ENCODE peak calls at places on chromosomes 12 and 14, in four cellular contexts. One of them, this sample, is unnamed.

GRCh38 chr12:107990325-107990724 is 138.8 kb upstream of the WSCD2 start:
- DNase-seq in GM12878: no peak
- DNase-seq in K562: no peak
- DNase-seq in HepG2: peak
- DNase-seq in this sample: peak

GRCh38 chr12:127496255-127496654 is 770.7 kb upstream of the TMEM132C start:
- DNase-seq in GM12878: no peak
- DNase-seq in K562: no peak
- DNase-seq in HepG2: no peak
- DNase-seq in this sample: peak

GRCh38 chr12:72453079-72453478 is 180.9 kb downstream of the TRHDE start:
- DNase-seq in GM12878: no peak
- DNase-seq in K562: no peak
- DNase-seq in HepG2: no peak
- DNase-seq in this sample: no peak

GRCh38 chr12:42786400-42786799 is 196.9 kb upstream of the PRICKLE1 start:
- DNase-seq in GM12878: no peak
- DNase-seq in K562: no peak
- DNase-seq in HepG2: no peak
- DNase-seq in this sample: no peak

GRCh38 chr14:23121401-23121800 is 2.3 kb upstream of the CEBPE start:
- DNase-seq in GM12878: no peak
- DNase-seq in K562: no peak
- DNase-seq in HepG2: no peak
- DNase-seq in this sample: no peak

GRCh38 chr14:22836301-22837058 is at the start of gene MMP14:
- DNase-seq in GM12878: no peak
- DNase-seq in K562: no peak
- DNase-seq in HepG2: no peak
- DNase-seq in this sample: peak

GRCh38 chr12:71780207-71780822 is 25.7 kb downstream of the RAB21 start:
- DNase-seq in GM12878: no peak
- DNase-seq in K562: peak
- DNase-seq in HepG2: peak
- DNase-seq in this sample: no peak

GRCh38 chr12:130476451-130476850 is 138.8 kb downstream of the PIWIL1 start:
- DNase-seq in GM12878: no peak
- DNase-seq in K562: no peak
- DNase-seq in HepG2: no peak
- DNase-seq in this sample: no peak

GRCh38 chr12:49348781-49349180 is 2.1 kb downstream of the DNAJC22 start:
- DNase-seq in GM12878: no peak
- DNase-seq in K562: no peak
- DNase-seq in HepG2: no peak
- DNase-seq in this sample: no peak

GRCh38 chr12:6956332-6956727 is 5.2 kb downstream of the PTPN6 start:
- DNase-seq in GM12878: no peak
- DNase-seq in K562: no peak
- DNase-seq in HepG2: no peak
- DNase-seq in this sample: no peak

GRCh38 chr12:119683816-119684215 is 15.9 kb downstream of the PRKAB1 start:
- DNase-seq in GM12878: no peak
- DNase-seq in K562: no peak
- DNase-seq in HepG2: peak
- DNase-seq in this sample: no peak

GRCh38 chr12:25689996-25690501 is 137.0 kb upstream of the LMNTD1 start:
- DNase-seq in GM12878: no peak
- DNase-seq in K562: no peak
- DNase-seq in HepG2: no peak
- DNase-seq in this sample: no peak
- TF ChIP-seq ETV6 in GM12878: no peak
- TF ChIP-seq ETV6 in K562: no peak
- TF ChIP-seq ETV6 in HepG2: no peak
- TF ChIP-seq ETV6 in this sample: no peak

DNA sequence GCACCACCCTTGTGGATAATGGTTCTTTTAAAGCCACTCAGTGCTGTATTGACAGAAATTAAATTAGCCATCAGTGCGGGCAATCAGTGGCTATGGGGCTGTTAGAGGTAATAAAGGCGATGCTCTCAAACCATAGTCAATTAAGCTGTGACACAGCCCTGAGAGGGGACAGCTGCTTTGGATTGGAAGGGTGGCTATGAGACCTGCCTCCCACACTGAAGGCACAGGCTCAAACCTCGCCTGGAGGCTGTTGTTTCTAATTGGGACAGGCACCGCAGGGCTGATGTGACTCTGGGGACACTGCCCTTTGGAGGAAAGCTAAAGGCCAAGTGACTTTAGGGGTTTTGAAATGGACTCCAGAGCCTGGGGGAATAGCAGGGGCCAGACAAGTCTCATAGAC is 562.2 kb downstream of the VRK1 start:
- DNase-seq in GM12878: no peak
- DNase-seq in K562: no peak
- DNase-seq in HepG2: no peak
- DNase-seq in this sample: no peak
- TF ChIP-seq USF2 in GM12878: no peak
- TF ChIP-seq USF2 in K562: no peak
- TF ChIP-seq USF2 in HepG2: no peak
- TF ChIP-seq USF2 in this sample: no peak

DNA sequence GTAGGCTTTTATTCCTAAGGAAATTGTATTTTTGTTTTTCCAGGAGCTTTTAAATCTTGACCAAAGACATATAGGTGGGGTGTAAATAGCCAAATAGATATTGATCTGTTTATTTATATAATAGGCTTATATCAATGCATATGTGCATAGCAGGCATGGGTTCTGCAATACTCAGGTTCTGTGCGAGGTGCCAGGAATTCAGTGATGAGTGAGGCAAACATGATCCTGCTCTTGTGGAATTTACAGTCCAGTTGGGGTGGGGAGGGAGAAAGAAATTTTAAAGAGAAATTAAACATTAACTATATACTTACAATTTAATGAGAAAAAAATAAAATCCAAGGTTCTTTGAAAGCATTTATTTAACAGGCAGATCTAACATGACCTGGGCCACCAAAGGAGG is 160.3 kb upstream of the HIF1A start:
- DNase-seq in GM12878: no peak
- DNase-seq in K562: no peak
- DNase-seq in HepG2: peak
- DNase-seq in this sample: no peak
- TF ChIP-seq ETV6 in GM12878: no peak
- TF ChIP-seq ETV6 in K562: no peak
- TF ChIP-seq ETV6 in HepG2: no peak
- TF ChIP-seq ETV6 in this sample: no peak

GRCh38 chr12:79067977-79068376 is 203.4 kb downstream of the SYT1 start:
- DNase-seq in GM12878: no peak
- DNase-seq in K562: no peak
- DNase-seq in HepG2: no peak
- DNase-seq in this sample: no peak
- TF ChIP-seq USF2 in GM12878: no peak
- TF ChIP-seq USF2 in K562: no peak
- TF ChIP-seq USF2 in HepG2: no peak
- TF ChIP-seq USF2 in this sample: no peak

GRCh38 chr14:103121161-103121845 is 2.0 kb upstream of the TNFAIP2 start:
- DNase-seq in GM12878: no peak
- DNase-seq in K562: no peak
- DNase-seq in HepG2: no peak
- DNase-seq in this sample: no peak
- TF ChIP-seq ETV6 in GM12878: no peak
- TF ChIP-seq ETV6 in K562: no peak
- TF ChIP-seq ETV6 in HepG2: no peak
- TF ChIP-seq ETV6 in this sample: no peak

GRCh38 chr12:80173465-80173864 is 74.1 kb downstream of the OTOGL start:
- DNase-seq in GM12878: no peak
- DNase-seq in K562: no peak
- DNase-seq in HepG2: no peak
- DNase-seq in this sample: no peak
- TF ChIP-seq USF2 in GM12878: no peak
- TF ChIP-seq USF2 in K562: no peak
- TF ChIP-seq USF2 in HepG2: no peak
- TF ChIP-seq USF2 in this sample: no peak

This sample was measured in WTC11.